ENCODE peak calls at places on chromosomes 12 and 14, in nine cellular contexts. A is omental fat pad, O is DND-41, C is midbrain, M is amygdala, H is ascending aorta, I is islet precursor cell, T is HepG2, F is NCI-H1694. S is an unnamed sample.

GRCh38 chr14:68924392-68925158 is 54.5 kb downstream of the ACTN1 start:
- DNase-seq in A (no peak), M (no peak), T (peak), F (no peak), C (no peak), O (no peak), I (peak), H (peak), S (no peak)

GRCh38 chr12:9273276-9273675 is 65.1 kb upstream of the PZP start:
- DNase-seq in I (no peak), C (no peak), T (no peak), H (no peak), M (no peak), F (no peak), O (no peak), A (no peak), S (no peak)

GRCh38 chr12:52417742-52418141 is 11.6 kb upstream of the KRT82 start:
- DNase-seq in M (no peak), T (no peak), C (no peak), A (no peak), H (no peak), F (no peak), O (no peak), I (no peak), S (no peak)

GRCh38 chr12:25615119-25615518 is 62.0 kb upstream of the LMNTD1 start:
- DNase-seq in C (no peak), M (no peak), O (no peak), T (no peak), F (no peak), I (peak), A (no peak), H (no peak), S (peak)

GRCh38 chr14:101959277-101959676 is 5.1 kb upstream of the DYNC1H1 start:
- DNase-seq in I (no peak), A (no peak), O (no peak), C (no peak), T (no peak), M (no peak), F (no peak), H (peak), S (no peak)

GRCh38 chr14:38342803-38343202 is 86.9 kb upstream of the CLEC14A start:
- DNase-seq in C (no peak), I (no peak), A (no peak), H (no peak), M (no peak), O (no peak), T (no peak), F (no peak), S (no peak)

GRCh38 chr14:94676495-94677238 is 64.5 kb downstream of the SERPINA3 start:
- DNase-seq in A (no peak), T (no peak), M (no peak), O (no peak), F (no peak), I (peak), H (no peak), C (no peak), S (no peak)

GRCh38 chr14:95895720-95896119 is 19.1 kb downstream of the TUNAR start:
- DNase-seq in F (peak), A (no peak), O (peak), I (peak), T (peak), C (no peak), M (no peak), H (no peak), S (peak)

GRCh38 chr14:92684801-92685560 is 63.4 kb downstream of the LGMN start:
- DNase-seq in T (no peak), I (no peak), C (no peak), H (no peak), O (no peak), M (no peak), A (no peak), F (no peak), S (no peak)

GRCh38 chr12:26471560-26471959 is 276.2 kb downstream of the SSPN start:
- DNase-seq in O (no peak), C (peak), A (no peak), F (no peak), M (no peak), I (no peak), T (no peak), H (no peak), S (no peak)